ENCODE peak calls at places on chromosomes 13 and 19, in seven cellular contexts. V is uterus, C is OCI-LY7, G is body of pancreas, J is cardiac muscle cell, W is aorta, X is esophagus muscularis mucosa. P is an unnamed sample.
A peak's percentile ranks its signal among the peaks of the same experiment; 100 is the strongest.

GRCh38 chr19:35136231-35136630 is 1.4 kb upstream of the LGI4 start:
- DNase-seq in V (no peak), C (no peak), G (no peak), J (no peak), W (no peak), X (no peak), P (no peak)

GRCh38 chr19:4441994-4442845 is 15.4 kb downstream of the UBXN6 start:
- DNase-seq in V (no peak), C (no peak), G (no peak), J (no peak), W (no peak), X (no peak), P (no peak)

GRCh38 chr13:94079876-94080275 is 399.6 kb downstream of the DCT start:
- DNase-seq in V (no peak), C (no peak), G (no peak), J (no peak), W (no peak), X (no peak), P (no peak)

GRCh38 chr13:97986841-97987240 is 33.4 kb downstream of the IPO5 start:
- DNase-seq in V (no peak), C (peak; percentile 9), G (no peak), J (no peak), W (peak; percentile 61), X (no peak), P (no peak)

GRCh38 chr13:43113603-43114002 is 90.2 kb downstream of the DNAJC15 start:
- DNase-seq in V (no peak), C (no peak), G (no peak), J (no peak), W (no peak), X (no peak), P (no peak)

GRCh38 chr13:46553886-46554855 is 1.2 kb downstream of the LRCH1 start:
- DNase-seq in V (peak; percentile 67), C (peak; percentile 82), G (peak; percentile 63), J (peak; percentile 84), W (peak; percentile 87), X (no peak), P (peak; percentile 72)

GRCh38 chr13:108176685-108177274 is 38.6 kb downstream of the LIG4 start:
- DNase-seq in V (no peak), C (peak; percentile 52), G (peak; percentile 45), J (peak; percentile 42), W (no peak), X (no peak), P (no peak)

GRCh38 chr19:35269425-35270117 is 809 bp downstream of the USF2 start:
- DNase-seq in V (peak; percentile 82), C (peak; percentile 90), G (peak; percentile 92), J (peak; percentile 91), W (peak; percentile 91), X (no peak), P (peak; percentile 92)

GRCh38 chr13:45851171-45851889 is at the start of gene SIAH3:
- DNase-seq in V (no peak), C (no peak), G (no peak), J (peak; percentile 36), W (no peak), X (no peak), P (peak; percentile 54)

GRCh38 chr19:35120492-35120891 is 4.9 kb downstream of the FXYD3 start:
- DNase-seq in V (no peak), C (no peak), G (no peak), J (no peak), W (no peak), X (no peak), P (no peak)

GRCh38 chr19:29290853-29291252 is 77.9 kb upstream of the UQCRFS1 start:
- DNase-seq in V (no peak), C (no peak), G (no peak), J (no peak), W (no peak), X (no peak), P (no peak)

GRCh38 chr19:35908010-35908441 is at the start of gene TYROBP:
- DNase-seq in V (no peak), C (no peak), G (no peak), J (no peak), W (peak; percentile 78), X (no peak), P (no peak)

GRCh38 chr13:40779049-40779448 is 8.1 kb upstream of the MRPS31 start:
- DNase-seq in V (no peak), C (no peak), G (no peak), J (no peak), W (no peak), X (no peak), P (no peak)

GRCh38 chr13:99830931-99831330 is 140.6 kb downstream of the ZIC5 start:
- DNase-seq in V (no peak), C (no peak), G (no peak), J (no peak), W (no peak), X (no peak), P (no peak)

GRCh38 chr13:33125821-33126570 is 109.8 kb downstream of the KL start:
- DNase-seq in V (peak; percentile 86), C (no peak), G (peak; percentile 29), J (peak; percentile 64), W (no peak), X (no peak), P (peak; percentile 92)

GRCh38 chr13:27125357-27126282 is 46.0 kb downstream of the USP12 start:
- DNase-seq in V (no peak), C (no peak), G (no peak), J (peak; percentile 76), W (no peak), X (no peak), P (no peak)

GRCh38 chr13:45500492-45501174 is 35.9 kb downstream of the COG3 start:
- DNase-seq in V (no peak), C (no peak), G (no peak), J (no peak), W (no peak), X (no peak), P (no peak)

GRCh38 chr13:26698392-26699196 is 62.0 kb downstream of the GPR12 start:
- DNase-seq in V (peak; percentile 81), C (peak; percentile 73), G (peak; percentile 84), J (peak; percentile 74), W (peak; percentile 85), X (peak; percentile 96), P (peak; percentile 75)

GRCh38 chr19:42272989-42273406 is 3.9 kb downstream of the CIC start:
- DNase-seq in V (no peak), C (no peak), G (no peak), J (no peak), W (no peak), X (no peak), P (no peak)

GRCh38 chr19:31678421-31678820 is 329.2 kb upstream of the TSHZ3 start:
- DNase-seq in V (no peak), C (no peak), G (no peak), J (no peak), W (no peak), X (peak; percentile 50), P (no peak)

GRCh38 chr13:80361298-80361697 is 20.4 kb upstream of the SPRY2 start:
- DNase-seq in V (no peak), C (no peak), G (no peak), J (no peak), W (no peak), X (no peak), P (no peak)

GRCh38 chr13:80360298-80360827 is 19.4 kb upstream of the SPRY2 start:
- DNase-seq in V (no peak), C (no peak), G (no peak), J (no peak), W (no peak), X (no peak), P (no peak)

GRCh38 chr13:80362488-80362887 is 21.6 kb upstream of the SPRY2 start:
- DNase-seq in V (no peak), C (no peak), G (no peak), J (no peak), W (no peak), X (no peak), P (no peak)

GRCh38 chr13:80361883-80362327 is 21.0 kb upstream of the SPRY2 start:
- DNase-seq in V (no peak), C (peak; percentile 6), G (no peak), J (peak; percentile 83), W (no peak), X (no peak), P (no peak)

GRCh38 chr13:80359459-80360297 is 18.8 kb upstream of the SPRY2 start:
- DNase-seq in V (no peak), C (no peak), G (no peak), J (peak; percentile 64), W (no peak), X (no peak), P (no peak)
- H3K27ac ChIP-seq in V (no peak overlapping the region), C (no peak overlapping the region), G (no peak overlapping the region), J (peak overlapping the region; percentile 81), W (no peak overlapping the region), X (no peak overlapping the region), P (no peak overlapping the region)

GRCh38 chr13:109776575-109776974 is 9.8 kb downstream of the IRS2 start:
- DNase-seq in V (no peak), C (no peak), G (no peak), J (no peak), W (no peak), X (no peak), P (no peak)
- H3K4me1 ChIP-seq in V (peaks cover 5% of the 10 kb centered on the region), C (peaks cover 5% of the 10 kb centered on the region), G (peaks cover 51% of the 10 kb centered on the region), J (peaks cover 24% of the 10 kb centered on the region), W (peaks cover 5% of the 10 kb centered on the region), X (peaks cover 86% of the 10 kb centered on the region), P (peaks cover 65% of the 10 kb centered on the region)

GRCh38 chr19:6278051-6278450 is 1.7 kb downstream of the MLLT1 start:
- DNase-seq in V (no peak), C (no peak), G (no peak), J (no peak), W (no peak), X (no peak), P (no peak)

GRCh38 chr19:6279620-6279930 is 200 bp downstream of the MLLT1 start:
- DNase-seq in V (no peak), C (no peak), G (no peak), J (no peak), W (no peak), X (no peak), P (no peak)

GRCh38 chr19:6279931-6280591 is at the start of gene MLLT1:
- DNase-seq in V (peak; percentile 96), C (peak; percentile 97), G (peak; percentile 97), J (peak; percentile 97), W (peak; percentile 98), X (peak; percentile 99), P (peak; percentile 98)

GRCh38 chr19:6276447-6276846 is 3.3 kb downstream of the MLLT1 start:
- DNase-seq in V (peak; percentile 80), C (no peak), G (peak; percentile 28), J (peak; percentile 26), W (peak; percentile 81), X (peak; percentile 93), P (peak; percentile 52)

GRCh38 chr19:6278740-6279619 is 795 bp downstream of the MLLT1 start:
- DNase-seq in V (peak; percentile 28), C (peak; percentile 20), G (peak; percentile 29), J (no peak), W (no peak), X (no peak), P (no peak)
- H3K27ac ChIP-seq in V (peak overlapping the region; percentile 93), C (peak overlapping the region; percentile 18), G (peak overlapping the region; percentile 69), J (peak overlapping the region; percentile 91), W (no peak overlapping the region), X (peak overlapping the region; percentile 91), P (peak overlapping the region; percentile 52)

GRCh38 chr13:112069063-112069726 is 2.2 kb downstream of the SOX1 start:
- DNase-seq in V (no peak), C (no peak), G (no peak), J (no peak), W (no peak), X (peak; percentile 24), P (no peak)
- H3K4me1 ChIP-seq in V (peaks cover 28% of the 10 kb centered on the region), C (no peaks in the 10 kb centered on the region), G (peaks cover 33% of the 10 kb centered on the region), J (peaks cover 9% of the 10 kb centered on the region), W (no peaks in the 10 kb centered on the region), X (peaks cover 50% of the 10 kb centered on the region), P (peaks cover 3% of the 10 kb centered on the region)

P was measured in adrenal gland.